ENCODE peak calls at places on chromosome 13, in eight cellular contexts. One of them, this sample, is unnamed.

GRCh38 chr13:87954116-87954515 is 282.9 kb downstream of the SLITRK5 start:
- DNase-seq in heart left ventricle: no peak
- DNase-seq in fibroblast of pulmonary artery: peak
- DNase-seq in pancreas: no peak
- DNase-seq in sigmoid colon: no peak
- DNase-seq in chondrocyte: no peak
- DNase-seq in lower leg skin: no peak
- DNase-seq in nephron progenitor cell: no peak
- DNase-seq in this sample: no peak

GRCh38 chr13:66887088-66887487 is 343.0 kb downstream of the PCDH9 start:
- DNase-seq in heart left ventricle: peak
- DNase-seq in chondrocyte: no peak
- DNase-seq in lower leg skin: no peak
- DNase-seq in nephron progenitor cell: no peak
- DNase-seq in sigmoid colon: no peak
- DNase-seq in fibroblast of pulmonary artery: peak
- DNase-seq in pancreas: no peak
- DNase-seq in this sample: no peak

GRCh38 chr13:68467160-68467559 is 1237.0 kb upstream of the PCDH9 start:
- DNase-seq in fibroblast of pulmonary artery: no peak
- DNase-seq in nephron progenitor cell: no peak
- DNase-seq in chondrocyte: no peak
- DNase-seq in lower leg skin: no peak
- DNase-seq in sigmoid colon: no peak
- DNase-seq in pancreas: no peak
- DNase-seq in heart left ventricle: no peak
- DNase-seq in this sample: no peak

GRCh38 chr13:96636310-96636709 is 358.0 kb downstream of the OXGR1 start:
- DNase-seq in chondrocyte: no peak
- DNase-seq in pancreas: no peak
- DNase-seq in lower leg skin: no peak
- DNase-seq in fibroblast of pulmonary artery: no peak
- DNase-seq in sigmoid colon: no peak
- DNase-seq in nephron progenitor cell: no peak
- DNase-seq in heart left ventricle: no peak
- DNase-seq in this sample: peak

GRCh38 chr13:75222031-75222430 is 259.9 kb downstream of the TBC1D4 start:
- DNase-seq in nephron progenitor cell: no peak
- DNase-seq in fibroblast of pulmonary artery: peak
- DNase-seq in pancreas: no peak
- DNase-seq in heart left ventricle: no peak
- DNase-seq in lower leg skin: no peak
- DNase-seq in chondrocyte: no peak
- DNase-seq in sigmoid colon: no peak
- DNase-seq in this sample: no peak

GRCh38 chr13:40187836-40188591 is 478.4 kb downstream of the FOXO1 start:
- DNase-seq in lower leg skin: no peak
- DNase-seq in chondrocyte: no peak
- DNase-seq in sigmoid colon: no peak
- DNase-seq in fibroblast of pulmonary artery: no peak
- DNase-seq in heart left ventricle: no peak
- DNase-seq in nephron progenitor cell: no peak
- DNase-seq in pancreas: no peak
- DNase-seq in this sample: no peak

GRCh38 chr13:98285852-98286594 is 109.0 kb upstream of the RNF113B start:
- DNase-seq in nephron progenitor cell: no peak
- DNase-seq in fibroblast of pulmonary artery: no peak
- DNase-seq in chondrocyte: no peak
- DNase-seq in lower leg skin: no peak
- DNase-seq in pancreas: no peak
- DNase-seq in heart left ventricle: no peak
- DNase-seq in sigmoid colon: no peak
- DNase-seq in this sample: no peak

GRCh38 chr13:59991395-59991794 is 172.3 kb downstream of the DIAPH3 start:
- DNase-seq in heart left ventricle: no peak
- DNase-seq in sigmoid colon: no peak
- DNase-seq in chondrocyte: no peak
- DNase-seq in nephron progenitor cell: no peak
- DNase-seq in pancreas: no peak
- DNase-seq in lower leg skin: no peak
- DNase-seq in fibroblast of pulmonary artery: no peak
- DNase-seq in this sample: no peak

GRCh38 chr13:98273067-98273823 is 96.2 kb upstream of the RNF113B start:
- DNase-seq in heart left ventricle: no peak
- DNase-seq in sigmoid colon: no peak
- DNase-seq in lower leg skin: no peak
- DNase-seq in chondrocyte: no peak
- DNase-seq in pancreas: no peak
- DNase-seq in nephron progenitor cell: no peak
- DNase-seq in fibroblast of pulmonary artery: no peak
- DNase-seq in this sample: no peak

GRCh38 chr13:43894438-43894837 is 14.7 kb downstream of the LACC1 start:
- DNase-seq in lower leg skin: no peak
- DNase-seq in heart left ventricle: no peak
- DNase-seq in fibroblast of pulmonary artery: no peak
- DNase-seq in chondrocyte: no peak
- DNase-seq in nephron progenitor cell: no peak
- DNase-seq in pancreas: no peak
- DNase-seq in sigmoid colon: no peak
- DNase-seq in this sample: no peak
- TF ChIP-seq CTCF in lower leg skin: no peak
- TF ChIP-seq CTCF in heart left ventricle: peak
- TF ChIP-seq CTCF in fibroblast of pulmonary artery: peak
- TF ChIP-seq CTCF in chondrocyte: peak
- TF ChIP-seq CTCF in nephron progenitor cell: peak
- TF ChIP-seq CTCF in pancreas: no peak
- TF ChIP-seq CTCF in sigmoid colon: no peak
- TF ChIP-seq CTCF in this sample: peak

GRCh38 chr13:95564091-95564490 is 11.6 kb downstream of the CLDN10 start:
- DNase-seq in lower leg skin: no peak
- DNase-seq in pancreas: no peak
- DNase-seq in heart left ventricle: no peak
- DNase-seq in chondrocyte: no peak
- DNase-seq in fibroblast of pulmonary artery: peak
- DNase-seq in nephron progenitor cell: no peak
- DNase-seq in sigmoid colon: no peak
- DNase-seq in this sample: peak
- TF ChIP-seq CTCF in lower leg skin: no peak
- TF ChIP-seq CTCF in pancreas: no peak
- TF ChIP-seq CTCF in heart left ventricle: no peak
- TF ChIP-seq CTCF in chondrocyte: peak
- TF ChIP-seq CTCF in fibroblast of pulmonary artery: peak
- TF ChIP-seq CTCF in nephron progenitor cell: no peak
- TF ChIP-seq CTCF in sigmoid colon: no peak
- TF ChIP-seq CTCF in this sample: peak

GRCh38 chr13:94345374-94346195 is 133.9 kb downstream of the DCT start:
- DNase-seq in sigmoid colon: no peak
- DNase-seq in heart left ventricle: no peak
- DNase-seq in chondrocyte: no peak
- DNase-seq in lower leg skin: no peak
- DNase-seq in fibroblast of pulmonary artery: peak
- DNase-seq in pancreas: no peak
- DNase-seq in nephron progenitor cell: no peak
- DNase-seq in this sample: peak
- TF ChIP-seq CTCF in sigmoid colon: no peak
- TF ChIP-seq CTCF in heart left ventricle: no peak
- TF ChIP-seq CTCF in chondrocyte: peak
- TF ChIP-seq CTCF in lower leg skin: no peak
- TF ChIP-seq CTCF in fibroblast of pulmonary artery: peak
- TF ChIP-seq CTCF in pancreas: no peak
- TF ChIP-seq CTCF in nephron progenitor cell: no peak
- TF ChIP-seq CTCF in this sample: no peak

GRCh38 chr13:57633950-57634828 is 2.6 kb downstream of the PCDH17 start:
- DNase-seq in pancreas: peak
- DNase-seq in lower leg skin: no peak
- DNase-seq in nephron progenitor cell: peak
- DNase-seq in chondrocyte: peak
- DNase-seq in heart left ventricle: peak
- DNase-seq in sigmoid colon: peak
- DNase-seq in fibroblast of pulmonary artery: no peak
- DNase-seq in this sample: no peak
- TF ChIP-seq CTCF in pancreas: no peak
- TF ChIP-seq CTCF in lower leg skin: no peak
- TF ChIP-seq CTCF in nephron progenitor cell: no peak
- TF ChIP-seq CTCF in chondrocyte: no peak
- TF ChIP-seq CTCF in heart left ventricle: no peak
- TF ChIP-seq CTCF in sigmoid colon: no peak
- TF ChIP-seq CTCF in fibroblast of pulmonary artery: no peak
- TF ChIP-seq CTCF in this sample: no peak

GRCh38 chr13:103203750-103204330 is 137.6 kb upstream of the SLC10A2 start:
- DNase-seq in fibroblast of pulmonary artery: no peak
- DNase-seq in chondrocyte: no peak
- DNase-seq in heart left ventricle: no peak
- DNase-seq in nephron progenitor cell: no peak
- DNase-seq in sigmoid colon: no peak
- DNase-seq in lower leg skin: no peak
- DNase-seq in pancreas: no peak
- DNase-seq in this sample: no peak
- TF ChIP-seq CTCF in fibroblast of pulmonary artery: no peak
- TF ChIP-seq CTCF in chondrocyte: no peak
- TF ChIP-seq CTCF in heart left ventricle: no peak
- TF ChIP-seq CTCF in nephron progenitor cell: no peak
- TF ChIP-seq CTCF in sigmoid colon: no peak
- TF ChIP-seq CTCF in lower leg skin: no peak
- TF ChIP-seq CTCF in pancreas: no peak
- TF ChIP-seq CTCF in this sample: no peak

GRCh38 chr13:51923983-51924539 is 62.3 kb downstream of the CCDC70 start:
- DNase-seq in nephron progenitor cell: no peak
- DNase-seq in chondrocyte: no peak
- DNase-seq in sigmoid colon: no peak
- DNase-seq in pancreas: no peak
- DNase-seq in heart left ventricle: no peak
- DNase-seq in lower leg skin: no peak
- DNase-seq in fibroblast of pulmonary artery: no peak
- DNase-seq in this sample: no peak
- TF ChIP-seq CTCF in nephron progenitor cell: peak
- TF ChIP-seq CTCF in chondrocyte: peak
- TF ChIP-seq CTCF in sigmoid colon: no peak
- TF ChIP-seq CTCF in pancreas: no peak
- TF ChIP-seq CTCF in heart left ventricle: no peak
- TF ChIP-seq CTCF in lower leg skin: no peak
- TF ChIP-seq CTCF in fibroblast of pulmonary artery: peak
- TF ChIP-seq CTCF in this sample: peak

DNA sequence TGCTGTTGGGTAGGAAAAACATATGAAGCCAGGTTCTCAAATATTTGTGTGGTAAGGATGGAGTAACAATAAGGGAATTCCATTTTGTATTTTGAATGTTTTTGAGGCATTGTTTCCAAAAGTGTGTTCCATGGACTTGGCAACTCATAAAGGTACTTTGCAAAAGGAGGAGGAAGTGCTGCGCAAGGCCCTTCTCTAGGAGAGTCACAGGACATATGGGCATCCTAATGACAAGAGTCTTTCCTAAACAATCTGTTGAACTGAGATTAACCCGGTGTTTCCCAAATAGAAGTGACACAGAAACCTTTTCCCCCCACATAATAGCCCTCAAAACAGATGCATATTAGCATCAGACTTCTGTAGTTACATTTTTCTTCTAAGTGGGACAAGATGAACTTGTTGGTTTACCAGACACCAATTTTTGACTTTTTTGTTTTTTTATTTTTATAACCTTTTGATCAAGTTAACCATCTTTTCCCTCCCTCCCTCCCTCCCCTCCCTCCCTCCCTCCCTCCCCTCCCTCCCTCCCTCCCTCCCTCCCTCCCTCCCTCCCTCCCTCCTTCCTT is 209.3 kb downstream of the PCCA start:
- DNase-seq in nephron progenitor cell: no peak
- DNase-seq in pancreas: no peak
- DNase-seq in sigmoid colon: no peak
- DNase-seq in lower leg skin: no peak
- DNase-seq in fibroblast of pulmonary artery: peak
- DNase-seq in heart left ventricle: no peak
- DNase-seq in chondrocyte: no peak
- DNase-seq in this sample: no peak
- TF ChIP-seq CTCF in nephron progenitor cell: no peak
- TF ChIP-seq CTCF in pancreas: no peak
- TF ChIP-seq CTCF in sigmoid colon: no peak
- TF ChIP-seq CTCF in lower leg skin: no peak
- TF ChIP-seq CTCF in fibroblast of pulmonary artery: no peak
- TF ChIP-seq CTCF in heart left ventricle: no peak
- TF ChIP-seq CTCF in chondrocyte: no peak
- TF ChIP-seq CTCF in this sample: no peak

GRCh38 chr13:23020246-23020843 is 160.4 kb upstream of the SGCG start:
- DNase-seq in heart left ventricle: peak
- DNase-seq in lower leg skin: peak
- DNase-seq in chondrocyte: no peak
- DNase-seq in fibroblast of pulmonary artery: peak
- DNase-seq in pancreas: no peak
- DNase-seq in nephron progenitor cell: peak
- DNase-seq in sigmoid colon: peak
- DNase-seq in this sample: peak
- TF ChIP-seq CTCF in heart left ventricle: peak
- TF ChIP-seq CTCF in lower leg skin: no peak
- TF ChIP-seq CTCF in chondrocyte: peak
- TF ChIP-seq CTCF in fibroblast of pulmonary artery: peak
- TF ChIP-seq CTCF in pancreas: peak
- TF ChIP-seq CTCF in nephron progenitor cell: peak
- TF ChIP-seq CTCF in sigmoid colon: peak
- TF ChIP-seq CTCF in this sample: peak

GRCh38 chr13:113951246-113951999 is 22.5 kb downstream of the C13orf46 start:
- DNase-seq in heart left ventricle: peak
- DNase-seq in chondrocyte: peak
- DNase-seq in sigmoid colon: peak
- DNase-seq in nephron progenitor cell: peak
- DNase-seq in fibroblast of pulmonary artery: peak
- DNase-seq in lower leg skin: peak
- DNase-seq in pancreas: peak
- DNase-seq in this sample: peak
- TF ChIP-seq CTCF in heart left ventricle: peak
- TF ChIP-seq CTCF in chondrocyte: peak
- TF ChIP-seq CTCF in sigmoid colon: peak
- TF ChIP-seq CTCF in nephron progenitor cell: peak
- TF ChIP-seq CTCF in fibroblast of pulmonary artery: peak
- TF ChIP-seq CTCF in lower leg skin: no peak
- TF ChIP-seq CTCF in pancreas: peak
- TF ChIP-seq CTCF in this sample: peak